ENCODE peak calls at places on chromosomes 16 and 17, in eight cellular contexts. One of them, this sample, is unnamed.
A peak's percentile ranks its signal among the peaks of the same experiment; 100 is the strongest.

GRCh38 chr17:50603340-50603739 is 31.3 kb upstream of the ABCC3 start:
- DNase-seq in dermis blood vessel endothelial cell: no peak
- DNase-seq in GM18507: no peak
- DNase-seq in CD4-positive, CD25-positive, alpha-beta regulatory T cell: no peak
- DNase-seq in IMR-90: no peak
- DNase-seq in mesendoderm: peak; percentile 35
- DNase-seq in NCI-H774: no peak
- DNase-seq in AG04450: no peak
- DNase-seq in this sample: peak; percentile 68

GRCh38 chr17:44807093-44807816 is 22.8 kb downstream of the GJC1 start:
- DNase-seq in dermis blood vessel endothelial cell: peak; percentile 36
- DNase-seq in GM18507: no peak
- DNase-seq in CD4-positive, CD25-positive, alpha-beta regulatory T cell: no peak
- DNase-seq in IMR-90: no peak
- DNase-seq in mesendoderm: no peak
- DNase-seq in NCI-H774: no peak
- DNase-seq in AG04450: no peak
- DNase-seq in this sample: no peak

GRCh38 chr17:7041607-7042506 is 2.0 kb downstream of the SLC16A11 start:
- DNase-seq in dermis blood vessel endothelial cell: no peak
- DNase-seq in GM18507: no peak
- DNase-seq in CD4-positive, CD25-positive, alpha-beta regulatory T cell: no peak
- DNase-seq in IMR-90: no peak
- DNase-seq in mesendoderm: peak; percentile 81
- DNase-seq in NCI-H774: no peak
- DNase-seq in AG04450: no peak
- DNase-seq in this sample: no peak

GRCh38 chr17:48160177-48160967 is 52.8 kb downstream of the SNX11 start:
- DNase-seq in dermis blood vessel endothelial cell: no peak
- DNase-seq in GM18507: no peak
- DNase-seq in CD4-positive, CD25-positive, alpha-beta regulatory T cell: no peak
- DNase-seq in IMR-90: no peak
- DNase-seq in mesendoderm: peak; percentile 70
- DNase-seq in NCI-H774: peak; percentile 99
- DNase-seq in AG04450: no peak
- DNase-seq in this sample: peak; percentile 93

GRCh38 chr17:61478790-61479492 is 26.7 kb downstream of the TBX4 start:
- DNase-seq in dermis blood vessel endothelial cell: no peak
- DNase-seq in GM18507: no peak
- DNase-seq in CD4-positive, CD25-positive, alpha-beta regulatory T cell: no peak
- DNase-seq in IMR-90: no peak
- DNase-seq in mesendoderm: no peak
- DNase-seq in NCI-H774: no peak
- DNase-seq in AG04450: no peak
- DNase-seq in this sample: no peak

GRCh38 chr16:88770459-88771293 is 14.3 kb downstream of the PIEZO1 start:
- DNase-seq in dermis blood vessel endothelial cell: peak; percentile 70
- DNase-seq in GM18507: no peak
- DNase-seq in CD4-positive, CD25-positive, alpha-beta regulatory T cell: no peak
- DNase-seq in IMR-90: peak; percentile 87
- DNase-seq in mesendoderm: peak; percentile 92
- DNase-seq in NCI-H774: no peak
- DNase-seq in AG04450: peak; percentile 63
- DNase-seq in this sample: no peak

GRCh38 chr17:61816538-61816937 is 46.8 kb downstream of the BRIP1 start:
- DNase-seq in dermis blood vessel endothelial cell: no peak
- DNase-seq in GM18507: no peak
- DNase-seq in CD4-positive, CD25-positive, alpha-beta regulatory T cell: no peak
- DNase-seq in IMR-90: peak; percentile 62
- DNase-seq in mesendoderm: no peak
- DNase-seq in NCI-H774: no peak
- DNase-seq in AG04450: no peak
- DNase-seq in this sample: no peak

GRCh38 chr17:64134216-64134970 is 4.4 kb upstream of the ERN1 start:
- DNase-seq in dermis blood vessel endothelial cell: no peak
- DNase-seq in GM18507: no peak
- DNase-seq in CD4-positive, CD25-positive, alpha-beta regulatory T cell: no peak
- DNase-seq in IMR-90: no peak
- DNase-seq in mesendoderm: no peak
- DNase-seq in NCI-H774: no peak
- DNase-seq in AG04450: no peak
- DNase-seq in this sample: no peak

GRCh38 chr17:53934931-53935330 is 112.2 kb downstream of the KIF2B start:
- DNase-seq in dermis blood vessel endothelial cell: no peak
- DNase-seq in GM18507: no peak
- DNase-seq in CD4-positive, CD25-positive, alpha-beta regulatory T cell: no peak
- DNase-seq in IMR-90: no peak
- DNase-seq in mesendoderm: no peak
- DNase-seq in NCI-H774: no peak
- DNase-seq in AG04450: no peak
- DNase-seq in this sample: no peak

GRCh38 chr17:59888145-59888750 is 4.5 kb downstream of the TUBD1 start:
- DNase-seq in dermis blood vessel endothelial cell: no peak
- DNase-seq in GM18507: no peak
- DNase-seq in CD4-positive, CD25-positive, alpha-beta regulatory T cell: no peak
- DNase-seq in IMR-90: no peak
- DNase-seq in mesendoderm: no peak
- DNase-seq in NCI-H774: no peak
- DNase-seq in AG04450: no peak
- DNase-seq in this sample: no peak

GRCh38 chr17:2204393-2204792 is 99.2 kb downstream of the SMG6 start:
- DNase-seq in dermis blood vessel endothelial cell: peak; percentile 66
- DNase-seq in GM18507: no peak
- DNase-seq in CD4-positive, CD25-positive, alpha-beta regulatory T cell: no peak
- DNase-seq in IMR-90: no peak
- DNase-seq in mesendoderm: no peak
- DNase-seq in NCI-H774: no peak
- DNase-seq in AG04450: no peak
- DNase-seq in this sample: no peak

GRCh38 chr16:22664132-22664531 is 149.8 kb upstream of the HS3ST2 start:
- DNase-seq in dermis blood vessel endothelial cell: no peak
- DNase-seq in GM18507: no peak
- DNase-seq in CD4-positive, CD25-positive, alpha-beta regulatory T cell: no peak
- DNase-seq in IMR-90: no peak
- DNase-seq in mesendoderm: no peak
- DNase-seq in NCI-H774: peak; percentile 71
- DNase-seq in AG04450: no peak
- DNase-seq in this sample: no peak

GRCh38 chr17:10059684-10060211 is 138.7 kb downstream of the GAS7 start:
- DNase-seq in dermis blood vessel endothelial cell: no peak
- DNase-seq in GM18507: peak; percentile 76
- DNase-seq in CD4-positive, CD25-positive, alpha-beta regulatory T cell: no peak
- DNase-seq in IMR-90: peak; percentile 15
- DNase-seq in mesendoderm: no peak
- DNase-seq in NCI-H774: no peak
- DNase-seq in AG04450: no peak
- DNase-seq in this sample: no peak

GRCh38 chr16:8194795-8195194 is 395.5 kb downstream of the TMEM114 start:
- DNase-seq in dermis blood vessel endothelial cell: no peak
- DNase-seq in GM18507: no peak
- DNase-seq in CD4-positive, CD25-positive, alpha-beta regulatory T cell: no peak
- DNase-seq in IMR-90: no peak
- DNase-seq in mesendoderm: peak; percentile 58
- DNase-seq in NCI-H774: no peak
- DNase-seq in AG04450: no peak
- DNase-seq in this sample: no peak

GRCh38 chr16:10877472-10877946 is 507 bp downstream of the CIITA start:
- DNase-seq in dermis blood vessel endothelial cell: no peak
- DNase-seq in GM18507: no peak
- DNase-seq in CD4-positive, CD25-positive, alpha-beta regulatory T cell: no peak
- DNase-seq in IMR-90: no peak
- DNase-seq in mesendoderm: no peak
- DNase-seq in NCI-H774: no peak
- DNase-seq in AG04450: no peak
- DNase-seq in this sample: no peak

GRCh38 chr17:79565606-79566250 is 45.1 kb downstream of the RBFOX3 start:
- DNase-seq in dermis blood vessel endothelial cell: no peak
- DNase-seq in GM18507: no peak
- DNase-seq in CD4-positive, CD25-positive, alpha-beta regulatory T cell: no peak
- DNase-seq in IMR-90: no peak
- DNase-seq in mesendoderm: no peak
- DNase-seq in NCI-H774: no peak
- DNase-seq in AG04450: no peak
- DNase-seq in this sample: no peak

GRCh38 chr17:2058521-2059124 is 3.7 kb downstream of the HIC1 start:
- DNase-seq in dermis blood vessel endothelial cell: peak; percentile 48
- DNase-seq in GM18507: no peak
- DNase-seq in CD4-positive, CD25-positive, alpha-beta regulatory T cell: peak; percentile 44
- DNase-seq in IMR-90: peak; percentile 76
- DNase-seq in mesendoderm: peak; percentile 82
- DNase-seq in NCI-H774: no peak
- DNase-seq in AG04450: no peak
- DNase-seq in this sample: no peak

GRCh38 chr16:78478267-78478821 is 378.9 kb downstream of the WWOX start:
- DNase-seq in dermis blood vessel endothelial cell: no peak
- DNase-seq in GM18507: no peak
- DNase-seq in CD4-positive, CD25-positive, alpha-beta regulatory T cell: peak; percentile 1
- DNase-seq in IMR-90: no peak
- DNase-seq in mesendoderm: peak; percentile 63
- DNase-seq in NCI-H774: peak; percentile 11
- DNase-seq in AG04450: no peak
- DNase-seq in this sample: peak; percentile 62

GRCh38 chr16:86946396-86946795 is 368.0 kb downstream of the FOXL1 start:
- DNase-seq in dermis blood vessel endothelial cell: peak; percentile 55
- DNase-seq in GM18507: no peak
- DNase-seq in CD4-positive, CD25-positive, alpha-beta regulatory T cell: no peak
- DNase-seq in IMR-90: peak; percentile 34
- DNase-seq in mesendoderm: peak; percentile 89
- DNase-seq in NCI-H774: no peak
- DNase-seq in AG04450: no peak
- DNase-seq in this sample: no peak

GRCh38 chr17:77388384-77389306 is 247.9 kb downstream of the SEC14L1 start:
- DNase-seq in dermis blood vessel endothelial cell: peak; percentile 59
- DNase-seq in GM18507: no peak
- DNase-seq in CD4-positive, CD25-positive, alpha-beta regulatory T cell: no peak
- DNase-seq in IMR-90: no peak
- DNase-seq in mesendoderm: no peak
- DNase-seq in NCI-H774: no peak
- DNase-seq in AG04450: no peak
- DNase-seq in this sample: no peak

GRCh38 chr16:86618431-86619262 is 40.3 kb downstream of the FOXL1 start:
- DNase-seq in dermis blood vessel endothelial cell: no peak
- DNase-seq in GM18507: no peak
- DNase-seq in CD4-positive, CD25-positive, alpha-beta regulatory T cell: no peak
- DNase-seq in IMR-90: peak; percentile 64
- DNase-seq in mesendoderm: no peak
- DNase-seq in NCI-H774: no peak
- DNase-seq in AG04450: peak; percentile 8
- DNase-seq in this sample: no peak

GRCh38 chr17:51559778-51560177 is 299.4 kb downstream of the UTP18 start:
- DNase-seq in dermis blood vessel endothelial cell: no peak
- DNase-seq in GM18507: no peak
- DNase-seq in CD4-positive, CD25-positive, alpha-beta regulatory T cell: no peak
- DNase-seq in IMR-90: no peak
- DNase-seq in mesendoderm: no peak
- DNase-seq in NCI-H774: no peak
- DNase-seq in AG04450: no peak
- DNase-seq in this sample: no peak

GRCh38 chr17:19713462-19713861 is 2.9 kb downstream of the SLC47A2 start:
- DNase-seq in dermis blood vessel endothelial cell: no peak
- DNase-seq in GM18507: no peak
- DNase-seq in CD4-positive, CD25-positive, alpha-beta regulatory T cell: no peak
- DNase-seq in IMR-90: no peak
- DNase-seq in mesendoderm: no peak
- DNase-seq in NCI-H774: no peak
- DNase-seq in AG04450: no peak
- DNase-seq in this sample: no peak

GRCh38 chr17:78412403-78412802 is 34.0 kb downstream of the PGS1 start:
- DNase-seq in dermis blood vessel endothelial cell: peak; percentile 56
- DNase-seq in GM18507: no peak
- DNase-seq in CD4-positive, CD25-positive, alpha-beta regulatory T cell: peak; percentile 15
- DNase-seq in IMR-90: peak; percentile 36
- DNase-seq in mesendoderm: no peak
- DNase-seq in NCI-H774: peak; percentile 41
- DNase-seq in AG04450: no peak
- DNase-seq in this sample: no peak

GRCh38 chr17:14091367-14091766 is 22.1 kb downstream of the COX10 start:
- DNase-seq in dermis blood vessel endothelial cell: peak; percentile 29
- DNase-seq in GM18507: no peak
- DNase-seq in CD4-positive, CD25-positive, alpha-beta regulatory T cell: no peak
- DNase-seq in IMR-90: peak; percentile 67
- DNase-seq in mesendoderm: no peak
- DNase-seq in NCI-H774: no peak
- DNase-seq in AG04450: peak; percentile 4
- DNase-seq in this sample: no peak

GRCh38 chr17:13931752-13932477 is 137.4 kb upstream of the COX10 start:
- DNase-seq in dermis blood vessel endothelial cell: no peak
- DNase-seq in GM18507: no peak
- DNase-seq in CD4-positive, CD25-positive, alpha-beta regulatory T cell: no peak
- DNase-seq in IMR-90: peak; percentile 3
- DNase-seq in mesendoderm: peak; percentile 87
- DNase-seq in NCI-H774: no peak
- DNase-seq in AG04450: no peak
- DNase-seq in this sample: no peak

GRCh38 chr17:21452377-21453143 is 76.4 kb downstream of the KCNJ12 start:
- DNase-seq in dermis blood vessel endothelial cell: peak; percentile 59
- DNase-seq in GM18507: no peak
- DNase-seq in CD4-positive, CD25-positive, alpha-beta regulatory T cell: peak; percentile 14
- DNase-seq in IMR-90: peak; percentile 65
- DNase-seq in mesendoderm: peak; percentile 89
- DNase-seq in NCI-H774: no peak
- DNase-seq in AG04450: peak; percentile 41
- DNase-seq in this sample: no peak

GRCh38 chr16:71628810-71629209 is 2.8 kb downstream of the MARVELD3 start:
- DNase-seq in dermis blood vessel endothelial cell: peak; percentile 71
- DNase-seq in GM18507: no peak
- DNase-seq in CD4-positive, CD25-positive, alpha-beta regulatory T cell: no peak
- DNase-seq in IMR-90: no peak
- DNase-seq in mesendoderm: peak; percentile 63
- DNase-seq in NCI-H774: no peak
- DNase-seq in AG04450: no peak
- DNase-seq in this sample: no peak

GRCh38 chr17:76707985-76708807 is 2.6 kb downstream of the MXRA7 start:
- DNase-seq in dermis blood vessel endothelial cell: peak; percentile 41
- DNase-seq in GM18507: no peak
- DNase-seq in CD4-positive, CD25-positive, alpha-beta regulatory T cell: no peak
- DNase-seq in IMR-90: no peak
- DNase-seq in mesendoderm: peak; percentile 92
- DNase-seq in NCI-H774: no peak
- DNase-seq in AG04450: no peak
- DNase-seq in this sample: no peak

GRCh38 chr16:35752773-35753558 is 2293.6 kb downstream of the TP53TG3F start:
- DNase-seq in dermis blood vessel endothelial cell: no peak
- DNase-seq in GM18507: no peak
- DNase-seq in CD4-positive, CD25-positive, alpha-beta regulatory T cell: no peak
- DNase-seq in IMR-90: no peak
- DNase-seq in mesendoderm: no peak
- DNase-seq in NCI-H774: no peak
- DNase-seq in AG04450: no peak
- DNase-seq in this sample: no peak

GRCh38 chr17:39965017-39965699 is 2.4 kb downstream of the GSDMA start:
- DNase-seq in dermis blood vessel endothelial cell: no peak
- DNase-seq in GM18507: no peak
- DNase-seq in CD4-positive, CD25-positive, alpha-beta regulatory T cell: no peak
- DNase-seq in IMR-90: no peak
- DNase-seq in mesendoderm: no peak
- DNase-seq in NCI-H774: no peak
- DNase-seq in AG04450: no peak
- DNase-seq in this sample: no peak

GRCh38 chr16:21274172-21274726 is 3.8 kb downstream of the CRYM start:
- DNase-seq in dermis blood vessel endothelial cell: no peak
- DNase-seq in GM18507: no peak
- DNase-seq in CD4-positive, CD25-positive, alpha-beta regulatory T cell: no peak
- DNase-seq in IMR-90: no peak
- DNase-seq in mesendoderm: no peak
- DNase-seq in NCI-H774: no peak
- DNase-seq in AG04450: no peak
- DNase-seq in this sample: no peak

GRCh38 chr17:79349506-79350400 is 261.1 kb downstream of the RBFOX3 start:
- DNase-seq in dermis blood vessel endothelial cell: no peak
- DNase-seq in GM18507: no peak
- DNase-seq in CD4-positive, CD25-positive, alpha-beta regulatory T cell: no peak
- DNase-seq in IMR-90: no peak
- DNase-seq in mesendoderm: no peak
- DNase-seq in NCI-H774: no peak
- DNase-seq in AG04450: no peak
- DNase-seq in this sample: no peak

GRCh38 chr17:45288825-45289224 is 26.9 kb upstream of the SPATA32 start:
- DNase-seq in dermis blood vessel endothelial cell: no peak
- DNase-seq in GM18507: no peak
- DNase-seq in CD4-positive, CD25-positive, alpha-beta regulatory T cell: no peak
- DNase-seq in IMR-90: no peak
- DNase-seq in mesendoderm: no peak
- DNase-seq in NCI-H774: no peak
- DNase-seq in AG04450: no peak
- DNase-seq in this sample: no peak